ENCODE peak calls at places on chromosomes 7 and 10, in seven cellular contexts. J, S, T, K, Z, U and M are unnamed samples.

GRCh38 chr10:31028076-31028475 is 3.6 kb downstream of the ZNF438 start:
- DNase-seq in U (no peak), K (no peak), T (no peak), Z (no peak), S (peak), J (peak), M (no peak)

GRCh38 chr7:2825595-2826227 is 18.4 kb downstream of the GNA12 start:
- DNase-seq in K (no peak), U (no peak), Z (no peak), J (no peak), S (no peak), T (peak), M (no peak)

GRCh38 chr10:34102917-34103506 is 712.1 kb downstream of the PARD3 start:
- DNase-seq in U (no peak), K (no peak), S (peak), J (peak), Z (no peak), T (peak), M (no peak)

GRCh38 chr10:31906039-31906438 is 22.6 kb downstream of the ARHGAP12 start:
- DNase-seq in J (no peak), T (peak), U (no peak), Z (no peak), K (no peak), S (no peak), M (no peak)

GRCh38 chr10:125054216-125054615 is 106.1 kb downstream of the CTBP2 start:
- DNase-seq in U (no peak), K (no peak), J (no peak), Z (no peak), S (no peak), T (no peak), M (no peak)

GRCh38 chr10:119611433-119611832 is 14.7 kb upstream of the TIAL1 start:
- DNase-seq in J (no peak), U (no peak), Z (no peak), K (no peak), S (no peak), T (no peak), M (no peak)

GRCh38 chr10:85492684-85493083 is 873.9 kb downstream of the GRID1 start:
- DNase-seq in S (no peak), U (no peak), T (no peak), Z (no peak), K (no peak), J (no peak), M (no peak)

GRCh38 chr10:124045794-124046355 is 47.5 kb downstream of the CHST15 start:
- DNase-seq in K (no peak), U (no peak), Z (no peak), T (no peak), S (no peak), J (no peak), M (no peak)

GRCh38 chr10:131159771-131160170 is 151.8 kb downstream of the TCERG1L start:
- DNase-seq in U (no peak), K (no peak), J (no peak), S (no peak), T (no peak), Z (no peak), M (no peak)

GRCh38 chr7:36686499-36686898 is 37.8 kb downstream of the AOAH start:
- DNase-seq in T (peak), J (peak), S (peak), U (peak), K (peak), Z (no peak), M (no peak)

GRCh38 chr7:2016761-2017482 is 215.8 kb downstream of the MAD1L1 start:
- DNase-seq in T (no peak), S (no peak), J (no peak), Z (no peak), K (no peak), U (no peak), M (no peak)

DNA sequence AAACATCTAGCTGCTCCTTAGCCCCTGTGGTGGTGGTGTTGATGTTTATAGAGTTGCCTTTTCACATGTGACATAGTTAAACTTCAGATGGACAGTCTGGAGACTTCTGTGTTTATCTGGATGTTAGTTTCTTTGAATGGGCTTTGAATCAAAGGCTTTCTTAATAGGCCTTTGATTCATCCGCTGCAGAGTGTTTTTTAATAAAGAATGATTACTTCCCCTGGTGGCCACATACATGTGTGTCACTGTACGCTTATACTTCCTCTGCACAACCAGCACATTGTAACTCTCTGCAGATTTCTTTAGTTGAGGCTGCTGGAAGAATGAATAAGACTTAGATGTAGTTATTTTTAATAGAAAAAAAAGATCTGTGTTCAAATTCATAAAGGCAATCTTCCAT is 221.1 kb downstream of the DYNC1I1 start:
- DNase-seq in T (no peak), J (no peak), K (no peak), Z (no peak), U (no peak), S (no peak), M (no peak)
- TF ChIP-seq CTCF in T (no peak), J (no peak), K (no peak), Z (peak), U (no peak), S (no peak), M (no peak)

GRCh38 chr7:150323682-150324365 is 479 bp upstream of the ACTR3C start:
- DNase-seq in Z (no peak), S (no peak), T (no peak), J (no peak), K (no peak), U (no peak), M (no peak)
- H3K4me3 ChIP-seq in Z (peak), S (peak), T (no peak), J (no peak), K (peak), U (peak), M (peak)

GRCh38 chr10:46227571-46228075 is 59.2 kb upstream of the ANTXRL start:
- DNase-seq in U (no peak), K (no peak), T (no peak), Z (no peak), S (no peak), J (no peak), M (no peak)

GRCh38 chr10:46229144-46229563 is 57.6 kb upstream of the ANTXRL start:
- DNase-seq in J (peak), T (no peak), U (no peak), K (no peak), S (no peak), Z (no peak), M (no peak)

GRCh38 chr10:46226900-46227558 is 59.8 kb upstream of the ANTXRL start:
- DNase-seq in J (no peak), K (no peak), Z (peak), U (no peak), S (no peak), T (no peak), M (no peak)

GRCh38 chr10:46226232-46226631 is 60.6 kb upstream of the ANTXRL start:
- DNase-seq in S (no peak), U (no peak), Z (no peak), K (no peak), T (no peak), J (no peak), M (no peak)

GRCh38 chr10:46228076-46229071 is 58.4 kb upstream of the ANTXRL start:
- DNase-seq in J (peak), K (peak), T (peak), S (peak), Z (peak), U (no peak), M (no peak)
- TF ChIP-seq CTCF in J (peak), K (peak), T (peak), S (peak), Z (peak), U (peak), M (peak)

GRCh38 chr10:60573342-60573741 is 183.7 kb upstream of the ANK3 start:
- DNase-seq in Z (no peak), J (peak), S (no peak), U (no peak), K (no peak), T (no peak), M (no peak)
- H3K4me3 ChIP-seq in Z (no peak), J (no peak), S (no peak), U (no peak), K (no peak), T (no peak), M (no peak)

DNA sequence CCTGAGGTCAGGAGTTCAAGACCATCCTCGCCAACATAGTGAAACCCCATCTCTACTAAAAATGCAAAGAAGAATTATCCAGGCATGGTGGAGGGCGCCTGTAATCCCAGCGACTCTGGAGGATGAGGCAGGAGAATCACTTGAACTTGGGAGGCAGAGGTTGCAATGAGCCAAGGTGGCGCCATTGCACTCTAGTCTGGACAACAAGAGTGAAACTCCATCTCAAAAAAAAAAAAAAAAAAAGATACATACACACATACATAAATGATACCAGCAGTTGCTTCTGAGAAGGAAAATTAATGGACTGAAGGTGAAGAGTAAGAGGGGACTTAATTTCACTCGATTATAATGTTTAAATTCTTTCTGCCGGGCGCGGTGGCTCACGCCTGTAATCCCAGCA is 40.2 kb upstream of the PAX2 start:
- DNase-seq in K (peak), S (no peak), Z (no peak), T (no peak), J (no peak), U (no peak), M (no peak)
- TF ChIP-seq CTCF in K (peak), S (no peak), Z (no peak), T (no peak), J (no peak), U (no peak), M (peak)